ENCODE peak calls at places on chromosomes 11 and 22, in ten cellular contexts. One of them, this sample, is unnamed.

GRCh38 chr11:8034604-8035224 is 46.3 kb upstream of the TUB start:
- DNase-seq in WERI-Rb-1: no peak
- DNase-seq in psoas muscle: no peak
- DNase-seq in CD8-positive, alpha-beta T cell: no peak
- DNase-seq in IMR-90: no peak
- DNase-seq in MM.1S: no peak
- DNase-seq in ovary: no peak
- DNase-seq in lung: peak
- DNase-seq in neural progenitor cell: no peak
- DNase-seq in dorsolateral prefrontal cortex: no peak
- DNase-seq in this sample: no peak

GRCh38 chr11:90661233-90661632 is 438.4 kb upstream of the CHORDC1 start:
- DNase-seq in WERI-Rb-1: no peak
- DNase-seq in psoas muscle: no peak
- DNase-seq in CD8-positive, alpha-beta T cell: no peak
- DNase-seq in IMR-90: no peak
- DNase-seq in MM.1S: no peak
- DNase-seq in ovary: no peak
- DNase-seq in lung: no peak
- DNase-seq in neural progenitor cell: no peak
- DNase-seq in dorsolateral prefrontal cortex: no peak
- DNase-seq in this sample: no peak

GRCh38 chr11:67998150-67999045 is 5.5 kb downstream of the UNC93B1 start:
- DNase-seq in WERI-Rb-1: no peak
- DNase-seq in psoas muscle: no peak
- DNase-seq in CD8-positive, alpha-beta T cell: no peak
- DNase-seq in IMR-90: no peak
- DNase-seq in MM.1S: no peak
- DNase-seq in ovary: no peak
- DNase-seq in lung: no peak
- DNase-seq in neural progenitor cell: no peak
- DNase-seq in dorsolateral prefrontal cortex: peak
- DNase-seq in this sample: no peak

GRCh38 chr11:16099501-16099900 is 256.8 kb downstream of the SOX6 start:
- DNase-seq in WERI-Rb-1: no peak
- DNase-seq in psoas muscle: no peak
- DNase-seq in CD8-positive, alpha-beta T cell: no peak
- DNase-seq in IMR-90: no peak
- DNase-seq in MM.1S: no peak
- DNase-seq in ovary: no peak
- DNase-seq in lung: no peak
- DNase-seq in neural progenitor cell: no peak
- DNase-seq in dorsolateral prefrontal cortex: no peak
- DNase-seq in this sample: no peak

GRCh38 chr11:125190549-125190948 is 26.0 kb downstream of the PKNOX2 start:
- DNase-seq in WERI-Rb-1: no peak
- DNase-seq in psoas muscle: no peak
- DNase-seq in CD8-positive, alpha-beta T cell: no peak
- DNase-seq in IMR-90: no peak
- DNase-seq in MM.1S: no peak
- DNase-seq in ovary: no peak
- DNase-seq in lung: no peak
- DNase-seq in neural progenitor cell: peak
- DNase-seq in dorsolateral prefrontal cortex: no peak
- DNase-seq in this sample: no peak

GRCh38 chr11:110979696-110980095 is 265.8 kb upstream of the POU2AF2 start:
- DNase-seq in WERI-Rb-1: no peak
- DNase-seq in psoas muscle: no peak
- DNase-seq in CD8-positive, alpha-beta T cell: no peak
- DNase-seq in IMR-90: peak
- DNase-seq in MM.1S: no peak
- DNase-seq in ovary: no peak
- DNase-seq in lung: no peak
- DNase-seq in neural progenitor cell: no peak
- DNase-seq in dorsolateral prefrontal cortex: no peak
- DNase-seq in this sample: peak

GRCh38 chr11:125621995-125622394 is 3.0 kb upstream of the CHEK1 start:
- DNase-seq in WERI-Rb-1: no peak
- DNase-seq in psoas muscle: no peak
- DNase-seq in CD8-positive, alpha-beta T cell: no peak
- DNase-seq in IMR-90: peak
- DNase-seq in MM.1S: no peak
- DNase-seq in ovary: no peak
- DNase-seq in lung: no peak
- DNase-seq in neural progenitor cell: no peak
- DNase-seq in dorsolateral prefrontal cortex: no peak
- DNase-seq in this sample: peak

GRCh38 chr11:36258730-36259360 is 30.4 kb downstream of the COMMD9 start:
- DNase-seq in WERI-Rb-1: peak
- DNase-seq in psoas muscle: peak
- DNase-seq in CD8-positive, alpha-beta T cell: no peak
- DNase-seq in IMR-90: peak
- DNase-seq in MM.1S: peak
- DNase-seq in ovary: peak
- DNase-seq in lung: peak
- DNase-seq in neural progenitor cell: peak
- DNase-seq in dorsolateral prefrontal cortex: peak
- DNase-seq in this sample: peak

GRCh38 chr22:48851933-48852549 is 975.6 kb downstream of the BRD1 start:
- DNase-seq in WERI-Rb-1: no peak
- DNase-seq in psoas muscle: no peak
- DNase-seq in CD8-positive, alpha-beta T cell: no peak
- DNase-seq in IMR-90: no peak
- DNase-seq in MM.1S: no peak
- DNase-seq in ovary: no peak
- DNase-seq in lung: no peak
- DNase-seq in neural progenitor cell: no peak
- DNase-seq in dorsolateral prefrontal cortex: peak
- DNase-seq in this sample: no peak

GRCh38 chr11:1568451-1568911 is 3.6 kb downstream of the DUSP8 start:
- DNase-seq in WERI-Rb-1: no peak
- DNase-seq in psoas muscle: no peak
- DNase-seq in CD8-positive, alpha-beta T cell: peak
- DNase-seq in IMR-90: no peak
- DNase-seq in MM.1S: no peak
- DNase-seq in ovary: no peak
- DNase-seq in lung: no peak
- DNase-seq in neural progenitor cell: peak
- DNase-seq in dorsolateral prefrontal cortex: peak
- DNase-seq in this sample: no peak

GRCh38 chr11:6568191-6568918 is 35.1 kb downstream of the RRP8 start:
- DNase-seq in WERI-Rb-1: no peak
- DNase-seq in psoas muscle: no peak
- DNase-seq in CD8-positive, alpha-beta T cell: no peak
- DNase-seq in IMR-90: peak
- DNase-seq in MM.1S: peak
- DNase-seq in ovary: no peak
- DNase-seq in lung: no peak
- DNase-seq in neural progenitor cell: peak
- DNase-seq in dorsolateral prefrontal cortex: no peak
- DNase-seq in this sample: peak

GRCh38 chr11:70105755-70106571 is 27.8 kb downstream of the ANO1 start:
- DNase-seq in WERI-Rb-1: no peak
- DNase-seq in psoas muscle: peak
- DNase-seq in CD8-positive, alpha-beta T cell: no peak
- DNase-seq in IMR-90: no peak
- DNase-seq in MM.1S: no peak
- DNase-seq in ovary: no peak
- DNase-seq in lung: no peak
- DNase-seq in neural progenitor cell: no peak
- DNase-seq in dorsolateral prefrontal cortex: no peak
- DNase-seq in this sample: no peak

GRCh38 chr11:128695539-128696221 is 1.8 kb downstream of the FLI1 start:
- DNase-seq in WERI-Rb-1: no peak
- DNase-seq in psoas muscle: no peak
- DNase-seq in CD8-positive, alpha-beta T cell: peak
- DNase-seq in IMR-90: no peak
- DNase-seq in MM.1S: peak
- DNase-seq in ovary: no peak
- DNase-seq in lung: no peak
- DNase-seq in neural progenitor cell: no peak
- DNase-seq in dorsolateral prefrontal cortex: no peak
- DNase-seq in this sample: no peak

GRCh38 chr22:45582236-45582954 is 79.7 kb downstream of the FBLN1 start:
- DNase-seq in WERI-Rb-1: no peak
- DNase-seq in psoas muscle: no peak
- DNase-seq in CD8-positive, alpha-beta T cell: no peak
- DNase-seq in IMR-90: no peak
- DNase-seq in MM.1S: no peak
- DNase-seq in ovary: no peak
- DNase-seq in lung: no peak
- DNase-seq in neural progenitor cell: no peak
- DNase-seq in dorsolateral prefrontal cortex: no peak
- DNase-seq in this sample: no peak

GRCh38 chr11:133503776-133504175 is 28.5 kb downstream of the OPCML start:
- DNase-seq in WERI-Rb-1: no peak
- DNase-seq in psoas muscle: no peak
- DNase-seq in CD8-positive, alpha-beta T cell: no peak
- DNase-seq in IMR-90: no peak
- DNase-seq in MM.1S: no peak
- DNase-seq in ovary: no peak
- DNase-seq in lung: no peak
- DNase-seq in neural progenitor cell: no peak
- DNase-seq in dorsolateral prefrontal cortex: no peak
- DNase-seq in this sample: no peak

DNA sequence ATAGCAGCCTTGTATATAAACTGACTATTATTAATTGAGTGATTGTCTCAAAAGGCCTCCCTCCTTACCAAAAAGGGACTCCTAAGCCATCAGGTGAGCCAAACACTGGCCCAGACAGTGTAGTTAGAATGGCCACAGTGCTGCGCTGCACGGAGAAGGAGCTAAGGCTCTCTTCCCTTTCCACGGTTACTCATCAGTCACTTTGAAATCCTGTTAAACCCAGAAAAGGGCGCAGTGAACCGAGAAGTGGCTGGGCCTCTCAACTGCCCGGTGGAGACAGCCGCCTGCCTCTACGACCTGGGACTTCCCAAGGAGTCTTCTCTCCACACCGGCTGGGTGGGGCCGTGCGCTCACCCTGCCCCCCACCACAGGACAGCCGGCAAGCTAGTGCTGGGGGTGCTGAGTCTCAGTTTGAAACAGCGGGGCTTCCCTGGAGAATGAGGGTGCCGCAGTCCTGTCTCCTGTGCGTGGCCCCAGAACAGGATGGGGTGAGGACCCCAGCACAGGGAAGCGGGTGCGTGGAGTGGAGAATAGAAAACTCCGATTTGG is 1.3 kb downstream of the MYH9 start:
- DNase-seq in WERI-Rb-1: peak
- DNase-seq in psoas muscle: peak
- DNase-seq in CD8-positive, alpha-beta T cell: peak
- DNase-seq in IMR-90: no peak
- DNase-seq in MM.1S: peak
- DNase-seq in ovary: no peak
- DNase-seq in lung: no peak
- DNase-seq in neural progenitor cell: peak
- DNase-seq in dorsolateral prefrontal cortex: peak
- DNase-seq in this sample: peak
- TF ChIP-seq CTCF in WERI-Rb-1: peak
- TF ChIP-seq CTCF in psoas muscle: no peak
- TF ChIP-seq CTCF in CD8-positive, alpha-beta T cell: no peak
- TF ChIP-seq CTCF in IMR-90: no peak
- TF ChIP-seq CTCF in MM.1S: no peak
- TF ChIP-seq CTCF in ovary: no peak
- TF ChIP-seq CTCF in lung: no peak
- TF ChIP-seq CTCF in neural progenitor cell: no peak
- TF ChIP-seq CTCF in dorsolateral prefrontal cortex: no peak
- TF ChIP-seq CTCF in this sample: no peak

DNA sequence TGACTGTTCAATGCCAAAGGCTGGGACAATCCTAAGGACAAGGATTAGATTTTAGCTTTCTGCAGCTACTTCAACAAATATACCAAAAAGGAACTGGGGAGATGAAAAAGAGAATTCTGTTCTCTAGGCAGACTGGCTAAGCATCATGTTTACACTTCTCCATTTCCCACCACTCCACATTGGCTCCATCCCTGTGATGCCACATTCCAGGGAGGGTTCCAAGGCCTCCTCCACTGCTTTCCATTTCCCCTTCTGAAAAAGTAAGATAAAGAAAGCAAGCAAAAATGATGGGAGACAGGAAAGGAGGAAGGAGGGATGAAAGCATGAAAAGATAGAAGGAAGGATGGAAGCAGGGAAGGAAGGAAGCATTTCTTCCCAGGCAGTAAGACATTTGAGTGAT is 315.8 kb downstream of the BLID start:
- DNase-seq in WERI-Rb-1: no peak
- DNase-seq in psoas muscle: no peak
- DNase-seq in CD8-positive, alpha-beta T cell: no peak
- DNase-seq in IMR-90: no peak
- DNase-seq in MM.1S: no peak
- DNase-seq in ovary: no peak
- DNase-seq in lung: no peak
- DNase-seq in neural progenitor cell: no peak
- DNase-seq in dorsolateral prefrontal cortex: no peak
- DNase-seq in this sample: no peak
- H3K4me3 ChIP-seq in WERI-Rb-1: no peak
- H3K4me3 ChIP-seq in psoas muscle: no peak
- H3K4me3 ChIP-seq in CD8-positive, alpha-beta T cell: no peak
- H3K4me3 ChIP-seq in IMR-90: no peak
- H3K4me3 ChIP-seq in MM.1S: no peak
- H3K4me3 ChIP-seq in ovary: no peak
- H3K4me3 ChIP-seq in lung: no peak
- H3K4me3 ChIP-seq in neural progenitor cell: no peak
- H3K4me3 ChIP-seq in dorsolateral prefrontal cortex: no peak
- H3K4me3 ChIP-seq in this sample: no peak

GRCh38 chr11:120137611-120138521 is at the start of gene TRIM29:
- DNase-seq in WERI-Rb-1: no peak
- DNase-seq in psoas muscle: no peak
- DNase-seq in CD8-positive, alpha-beta T cell: no peak
- DNase-seq in IMR-90: no peak
- DNase-seq in MM.1S: no peak
- DNase-seq in ovary: no peak
- DNase-seq in lung: peak
- DNase-seq in neural progenitor cell: no peak
- DNase-seq in dorsolateral prefrontal cortex: peak
- DNase-seq in this sample: no peak
- TF ChIP-seq CTCF in WERI-Rb-1: no peak
- TF ChIP-seq CTCF in psoas muscle: no peak
- TF ChIP-seq CTCF in CD8-positive, alpha-beta T cell: no peak
- TF ChIP-seq CTCF in IMR-90: no peak
- TF ChIP-seq CTCF in MM.1S: no peak
- TF ChIP-seq CTCF in ovary: no peak
- TF ChIP-seq CTCF in lung: no peak
- TF ChIP-seq CTCF in neural progenitor cell: no peak
- TF ChIP-seq CTCF in dorsolateral prefrontal cortex: no peak
- TF ChIP-seq CTCF in this sample: no peak

DNA sequence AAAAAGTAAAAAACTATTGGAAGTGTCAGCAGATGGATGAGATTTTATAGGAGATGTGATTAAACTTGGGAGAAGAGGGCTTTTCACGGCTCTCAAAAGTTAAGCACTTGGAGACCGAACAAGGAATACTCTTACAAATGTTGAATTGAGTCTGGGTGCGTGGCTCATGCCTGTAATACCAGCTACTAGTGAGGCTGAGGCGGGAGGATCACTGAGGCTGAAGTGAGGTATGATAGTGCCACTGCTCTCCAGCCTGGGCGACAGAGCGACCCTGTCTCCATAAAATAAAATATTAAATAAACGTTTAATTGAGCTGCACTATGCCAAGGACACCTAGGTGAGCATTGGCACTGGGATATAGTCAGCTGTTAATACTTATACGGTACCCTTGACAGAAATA is 1.9 kb downstream of the CEP57 start:
- DNase-seq in WERI-Rb-1: no peak
- DNase-seq in psoas muscle: no peak
- DNase-seq in CD8-positive, alpha-beta T cell: no peak
- DNase-seq in IMR-90: no peak
- DNase-seq in MM.1S: no peak
- DNase-seq in ovary: no peak
- DNase-seq in lung: no peak
- DNase-seq in neural progenitor cell: no peak
- DNase-seq in dorsolateral prefrontal cortex: no peak
- DNase-seq in this sample: no peak
- H3K4me3 ChIP-seq in WERI-Rb-1: no peak
- H3K4me3 ChIP-seq in psoas muscle: peak
- H3K4me3 ChIP-seq in CD8-positive, alpha-beta T cell: no peak
- H3K4me3 ChIP-seq in IMR-90: no peak
- H3K4me3 ChIP-seq in MM.1S: peak
- H3K4me3 ChIP-seq in ovary: no peak
- H3K4me3 ChIP-seq in lung: no peak
- H3K4me3 ChIP-seq in neural progenitor cell: peak
- H3K4me3 ChIP-seq in dorsolateral prefrontal cortex: no peak
- H3K4me3 ChIP-seq in this sample: peak